ENCODE peak calls at places on chromosomes 16 and 17, in five cellular contexts. U is cardiac fibroblast; J is activated naive CD4-positive, alpha-beta T cell treated with anti-CD3 and anti-CD28 coated beads, Interleukin-2, amount 50 U/mL, for 72 hours; S is CD4-positive, alpha-beta T cell; Y is AG20443. Z is an unnamed sample.

GRCh38 chr16:52294660-52295059 is 252.3 kb downstream of the TOX3 start:
- DNase-seq in J (no peak), S (no peak), Y (no peak), U (no peak), Z (no peak)

GRCh38 chr16:296276-296675 is 13.3 kb downstream of the PDIA2 start:
- DNase-seq in J (no peak), U (no peak), S (no peak), Y (no peak), Z (no peak)

GRCh38 chr17:6643460-6644125 is 2.7 kb downstream of the TXNDC17 start:
- DNase-seq in S (no peak), U (no peak), J (no peak), Y (no peak), Z (no peak)

GRCh38 chr16:78024159-78024558 is 1.8 kb downstream of the CLEC3A start:
- DNase-seq in J (no peak), Y (no peak), S (no peak), U (no peak), Z (no peak)

GRCh38 chr16:66254751-66255150 is 111.7 kb upstream of the CDH5 start:
- DNase-seq in U (peak), J (no peak), Y (no peak), S (no peak), Z (no peak)

GRCh38 chr17:73749337-73749807 is 105.1 kb upstream of the SDK2 start:
- DNase-seq in Y (no peak), S (no peak), J (no peak), U (no peak), Z (no peak)

GRCh38 chr17:46192211-46192483 is 1.1 kb downstream of the KANSL1 start:
- DNase-seq in J (no peak), S (no peak), U (no peak), Y (no peak), Z (no peak)

GRCh38 chr16:1014771-1015495 is 33.4 kb downstream of the SOX8 start:
- DNase-seq in Y (peak), U (peak), J (no peak), S (no peak), Z (peak)

GRCh38 chr16:35795361-35796029 is 2336.1 kb downstream of the TP53TG3F start:
- DNase-seq in S (no peak), U (no peak), J (no peak), Y (no peak), Z (no peak)

GRCh38 chr17:81523139-81524062 is 4.8 kb upstream of the FSCN2 start:
- DNase-seq in S (no peak), Y (peak), J (no peak), U (peak), Z (peak)

GRCh38 chr16:70476272-70477020 is 22.1 kb downstream of the FCSK start:
- DNase-seq in U (peak), S (no peak), J (peak), Y (peak), Z (no peak)

GRCh38 chr16:59886021-59886420 is 1151.9 kb upstream of the GOT2 start:
- DNase-seq in Y (peak), S (no peak), J (no peak), U (peak), Z (peak)

GRCh38 chr16:59324462-59324861 is 590.3 kb upstream of the GOT2 start:
- DNase-seq in S (no peak), U (no peak), J (no peak), Y (no peak), Z (no peak)

GRCh38 chr17:18250259-18250658 is 8.3 kb downstream of the FLII start:
- DNase-seq in U (no peak), Y (no peak), J (no peak), S (no peak), Z (no peak)

GRCh38 chr17:49583226-49583625 is 7.6 kb downstream of the NXPH3 start:
- DNase-seq in Y (no peak), U (no peak), S (no peak), J (no peak), Z (no peak)

GRCh38 chr17:37273419-37274051 is 102.2 kb upstream of the C17orf78 start:
- DNase-seq in U (peak), J (no peak), Y (no peak), S (no peak), Z (peak)

GRCh38 chr16:65845466-65846209 is 520.9 kb upstream of the CDH5 start:
- DNase-seq in U (peak), J (no peak), Y (peak), S (no peak), Z (no peak)

GRCh38 chr17:67534941-67535340 is 157.9 kb downstream of the PITPNC1 start:
- DNase-seq in Y (no peak), S (no peak), J (no peak), U (no peak), Z (no peak)

Z was measured in hepatocyte.